ENCODE peak calls at places on chromosome 12, in four cellular contexts. A is fibroblast of lung, G is mesendoderm, T is HCT116. P is an unnamed sample.
A peak's percentile ranks its signal among the peaks of the same experiment; 100 is the strongest.

GRCh38 chr12:72057330-72057911 is 118.8 kb downstream of the TPH2 start:
- DNase-seq in G (no peak), T (no peak), A (no peak), P (no peak)

GRCh38 chr12:71607494-71608330 is 55.9 kb downstream of the ZFC3H1 start:
- DNase-seq in T (no peak), G (no peak), A (no peak), P (no peak)

GRCh38 chr12:101829639-101830390 is 944 bp downstream of the GNPTAB start:
- DNase-seq in A (no peak), T (no peak), G (peak; percentile 21), P (peak; percentile 73)

GRCh38 chr12:84079621-84080020 is 833.0 kb downstream of the SLC6A15 start:
- DNase-seq in G (no peak), T (no peak), A (no peak), P (no peak)

GRCh38 chr12:11834104-11834812 is 184.8 kb downstream of the ETV6 start:
- DNase-seq in A (no peak), T (no peak), G (no peak), P (no peak)

GRCh38 chr12:56787498-56787897 is 24.4 kb downstream of the HSD17B6 start:
- DNase-seq in G (no peak), T (no peak), A (no peak), P (no peak)

GRCh38 chr12:42696424-42697149 is 107.0 kb upstream of the PRICKLE1 start:
- DNase-seq in G (no peak), T (no peak), A (peak; percentile 88), P (no peak)

GRCh38 chr12:84860718-84861117 is 51.9 kb downstream of the SLC6A15 start:
- DNase-seq in T (no peak), G (no peak), A (no peak), P (no peak)

GRCh38 chr12:56634242-56634836 is 4.2 kb upstream of the BAZ2A start:
- DNase-seq in A (no peak), G (peak; percentile 87), T (peak; percentile 45), P (peak; percentile 87)

GRCh38 chr12:24544368-24544767 is 404.5 kb downstream of the BCAT1 start:
- DNase-seq in T (no peak), A (peak; percentile 45), G (no peak), P (no peak)

GRCh38 chr12:67915335-67915851 is 73.9 kb upstream of the IFNG-AS1 start:
- DNase-seq in T (no peak), G (no peak), A (no peak), P (no peak)

GRCh38 chr12:70831538-70831937 is 89.0 kb downstream of the PTPRR start:
- DNase-seq in G (no peak), T (peak; percentile 21), A (peak; percentile 13), P (no peak)

GRCh38 chr12:6074979-6075585 is 49.4 kb downstream of the VWF start:
- DNase-seq in G (no peak), T (no peak), A (no peak), P (peak; percentile 73)

GRCh38 chr12:106137456-106138278 is 1.1 kb downstream of the NUAK1 start:
- DNase-seq in A (no peak), G (no peak), T (no peak), P (peak; percentile 90)

GRCh38 chr12:28164644-28165313 is 25.5 kb upstream of the CCDC91 start:
- DNase-seq in T (no peak), A (no peak), G (no peak), P (no peak)

GRCh38 chr12:104310751-104311297 is 7.3 kb downstream of the EID3 start:
- DNase-seq in A (no peak), G (no peak), T (no peak), P (no peak)

GRCh38 chr12:15234508-15234907 is 13.3 kb upstream of the RERG start:
- DNase-seq in T (no peak), A (no peak), G (no peak), P (no peak)

GRCh38 chr12:106973545-106973944 is 13.4 kb downstream of the MTERF2 start:
- DNase-seq in T (no peak), G (no peak), A (no peak), P (no peak)

GRCh38 chr12:120252071-120252906 is 13.2 kb downstream of the PXN start:
- DNase-seq in A (no peak), T (no peak), G (no peak), P (no peak)

GRCh38 chr12:6452908-6453630 is 1.2 kb downstream of the TAPBPL start:
- DNase-seq in G (no peak), T (no peak), A (no peak), P (no peak)

GRCh38 chr12:89933911-89934310 is 225.3 kb upstream of the ATP2B1 start:
- DNase-seq in G (no peak), T (no peak), A (no peak), P (peak; percentile 36)

GRCh38 chr12:54404061-54405004 is 14.7 kb downstream of the ITGA5 start:
- DNase-seq in A (peak; percentile 71), G (peak; percentile 90), T (peak; percentile 31), P (peak; percentile 93)

GRCh38 chr12:19402743-19403400 is 36.4 kb upstream of the AEBP2 start:
- DNase-seq in T (no peak), G (peak; percentile 34), A (peak; percentile 73), P (no peak)

GRCh38 chr12:112261559-112261958 is 120.7 kb downstream of the HECTD4 start:
- DNase-seq in A (no peak), T (peak; percentile 6), G (peak; percentile 56), P (no peak)

GRCh38 chr12:92304335-92305066 is 158.9 kb upstream of the BTG1 start:
- DNase-seq in G (peak; percentile 67), T (no peak), A (no peak), P (no peak)

GRCh38 chr12:101001669-101002068 is 207.1 kb downstream of the ANO4 start:
- DNase-seq in G (no peak), T (no peak), A (no peak), P (no peak)

GRCh38 chr12:75964150-75964549 is 67.4 kb downstream of the PHLDA1 start:
- DNase-seq in G (no peak), A (no peak), T (no peak), P (no peak)

GRCh38 chr12:113371808-113372207 is 13.4 kb downstream of the PLBD2 start:
- DNase-seq in G (no peak), A (no peak), T (no peak), P (peak; percentile 55)

GRCh38 chr12:25759752-25760151 is 198.7 kb upstream of the RASSF8 start:
- DNase-seq in G (no peak), T (no peak), A (no peak), P (no peak)

GRCh38 chr12:39605501-39605900 is 14.1 kb downstream of the ABCD2 start:
- DNase-seq in G (peak; percentile 45), T (peak; percentile 41), A (peak; percentile 9), P (no peak)

GRCh38 chr12:101604132-101604531 is 9.4 kb downstream of the MYBPC1 start:
- DNase-seq in A (no peak), T (no peak), G (peak; percentile 42), P (no peak)

GRCh38 chr12:52082988-52083637 is 3.6 kb downstream of the SMIM41 start:
- DNase-seq in G (peak; percentile 59), T (no peak), A (peak; percentile 73), P (peak; percentile 98)

GRCh38 chr12:94165152-94165551 is 16.8 kb downstream of the PLXNC1 start:
- DNase-seq in T (no peak), G (no peak), A (no peak), P (peak; percentile 68)

GRCh38 chr12:56720696-56721615 is 4.1 kb downstream of the NACA start:
- DNase-seq in T (no peak), G (peak; percentile 82), A (no peak), P (no peak)

GRCh38 chr12:58204086-58204485 is 262.7 kb downstream of the ATP23 start:
- DNase-seq in G (no peak), T (no peak), A (no peak), P (no peak)
- H3K4me2 ChIP-seq in G (no peak overlapping the region), T (no peak overlapping the region), A (no peak overlapping the region), P (no peak overlapping the region)

GRCh38 chr12:119236372-119236771 is 57.6 kb downstream of the HSPB8 start:
- DNase-seq in A (no peak), T (no peak), G (no peak), P (peak; percentile 18)
- H3K27ac ChIP-seq in A (no peak overlapping the region), T (no peak overlapping the region), G (no peak overlapping the region), P (no peak overlapping the region)

DNA sequence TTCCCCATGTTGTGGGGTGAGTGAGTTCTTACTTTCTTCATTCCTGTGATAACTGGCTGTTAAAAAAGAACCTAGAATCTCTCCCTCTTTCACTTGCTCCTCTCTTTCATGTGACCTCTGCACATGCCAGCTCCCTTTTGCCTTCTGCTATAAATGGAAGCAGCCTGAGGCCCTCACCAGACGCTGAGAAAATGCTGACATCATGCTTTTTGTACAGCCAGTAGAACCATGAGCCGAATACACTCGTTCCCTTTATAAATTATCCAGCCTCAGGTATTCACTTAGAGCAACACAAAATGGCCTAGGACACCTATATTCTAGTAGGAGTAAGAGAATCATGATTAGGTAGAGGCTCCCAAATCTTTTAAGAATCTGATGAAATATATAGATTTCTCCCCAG is 333.5 kb downstream of the LRIG3 start:
- DNase-seq in G (no peak), A (no peak), T (no peak), P (no peak)
- H3K4me3 ChIP-seq in G (no peak overlapping the region), A (no peak overlapping the region), T (no peak overlapping the region), P (no peak overlapping the region)

DNA sequence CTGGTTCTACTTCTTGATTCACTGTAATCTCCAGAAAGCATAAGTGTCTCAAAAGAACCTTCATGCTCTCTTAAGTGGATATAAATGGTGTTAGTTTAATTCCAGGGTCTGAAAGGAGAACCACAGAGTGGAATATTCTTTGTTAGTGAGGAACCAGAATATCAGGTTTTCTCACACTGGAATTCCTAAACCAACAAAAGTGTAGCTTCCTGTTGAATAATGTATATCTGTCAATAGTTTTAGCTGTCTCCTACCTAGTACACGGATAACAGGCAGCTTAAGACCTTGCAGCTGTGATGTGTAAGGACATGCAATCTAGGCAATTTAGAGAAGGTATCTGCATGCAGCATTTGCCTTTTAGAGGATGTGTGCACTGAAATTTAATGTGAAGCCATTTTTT is 24.0 kb downstream of the LRIG3 start:
- DNase-seq in G (no peak), T (no peak), A (no peak), P (no peak)
- H3K4me2 ChIP-seq in G (no peak overlapping the region), T (no peak overlapping the region), A (no peak overlapping the region), P (no peak overlapping the region)

DNA sequence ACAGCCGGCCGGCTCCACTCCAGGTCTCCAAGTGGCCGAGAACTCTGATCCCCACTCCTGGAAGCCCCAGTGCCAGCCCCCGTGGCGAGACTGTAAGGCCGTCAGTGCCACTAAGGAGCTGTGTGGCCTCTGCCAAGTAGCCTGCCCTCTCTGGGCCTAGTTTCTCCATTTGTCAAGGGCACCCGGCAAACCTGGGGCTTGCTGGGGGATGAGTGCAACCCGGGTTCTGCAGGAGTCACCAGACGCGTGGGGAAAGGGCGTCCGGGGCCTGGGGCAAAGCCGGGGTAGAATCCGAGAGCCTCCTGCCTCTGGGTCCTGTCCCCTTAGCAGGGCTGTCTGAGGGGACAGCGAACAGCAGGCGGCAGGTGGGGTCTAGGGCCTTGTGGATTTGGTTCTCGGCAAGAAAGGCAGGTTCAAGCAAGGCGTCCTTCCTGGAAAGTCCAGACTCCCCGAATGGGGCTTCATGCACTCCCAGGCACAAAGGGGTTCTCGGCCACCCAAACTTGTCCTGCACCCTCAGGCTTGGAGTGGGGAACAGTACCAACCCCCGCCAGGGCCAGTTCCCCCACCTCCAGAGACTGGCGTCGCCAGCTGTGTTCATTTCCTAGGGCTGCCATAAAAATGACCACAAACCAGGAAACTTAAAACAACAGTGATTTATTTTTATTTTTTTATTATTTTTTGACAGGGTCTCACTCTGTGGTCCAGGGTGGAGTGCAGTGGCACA is 56.0 kb downstream of the NCOR2 start:
- DNase-seq in G (no peak), T (no peak), A (no peak), P (peak; percentile 76)
- H3K27ac ChIP-seq in G (no peak overlapping the region), T (no peak overlapping the region), A (no peak overlapping the region), P (no peak overlapping the region)